ENCODE peak calls at places on chromosome 19, in eight cellular contexts. C is AG04449, G is sigmoid colon, B is brain microvascular endothelial cell, O is Peyer's patch, I is lower leg skin, P is testis, J is cardiac fibroblast. K is an unnamed sample.

GRCh38 chr19:2268861-2269243 is 12.6 kb upstream of the JSRP1 start:
- DNase-seq in C (no peak), G (no peak), B (no peak), O (no peak), I (no peak), P (no peak), J (no peak), K (no peak)

GRCh38 chr19:38665950-38666661 is 18.7 kb downstream of the ACTN4 start:
- DNase-seq in C (no peak), G (peak), B (no peak), O (no peak), I (peak), P (no peak), J (peak), K (peak)

GRCh38 chr19:58046856-58047255 is 12.2 kb upstream of the ZNF135 start:
- DNase-seq in C (no peak), G (no peak), B (no peak), O (no peak), I (no peak), P (no peak), J (no peak), K (no peak)

GRCh38 chr19:2315818-2316353 is 7.9 kb upstream of the LINGO3 start:
- DNase-seq in C (no peak), G (peak), B (peak), O (peak), I (no peak), P (peak), J (peak), K (peak)

GRCh38 chr19:39032164-39032918 is at the start of gene FBXO27:
- DNase-seq in C (no peak), G (no peak), B (no peak), O (peak), I (peak), P (peak), J (peak), K (no peak)

GRCh38 chr19:13181747-13182388 is 31.7 kb downstream of the IER2 start:
- DNase-seq in C (no peak), G (peak), B (peak), O (peak), I (no peak), P (peak), J (peak), K (peak)

GRCh38 chr19:1495799-1496713 is 5.1 kb downstream of the REEP6 start:
- DNase-seq in C (no peak), G (no peak), B (no peak), O (no peak), I (no peak), P (no peak), J (no peak), K (no peak)

GRCh38 chr19:41351339-41352245 is 2.1 kb downstream of the TGFB1 start:
- DNase-seq in C (no peak), G (peak), B (peak), O (peak), I (peak), P (peak), J (peak), K (peak)

GRCh38 chr19:55156202-55157063 is 1.1 kb downstream of the TNNI3 start:
- DNase-seq in C (no peak), G (no peak), B (peak), O (peak), I (peak), P (peak), J (no peak), K (no peak)

GRCh38 chr19:16896098-16896912 is 7.5 kb downstream of the F2RL3 start:
- DNase-seq in C (no peak), G (no peak), B (no peak), O (no peak), I (no peak), P (peak), J (no peak), K (no peak)

GRCh38 chr19:30648321-30648720 is 276.1 kb downstream of the ZNF536 start:
- DNase-seq in C (no peak), G (no peak), B (no peak), O (no peak), I (peak), P (no peak), J (peak), K (no peak)

GRCh38 chr19:4861147-4861546 is 6.3 kb downstream of the PLIN3 start:
- DNase-seq in C (no peak), G (no peak), B (no peak), O (peak), I (peak), P (no peak), J (no peak), K (no peak)

GRCh38 chr19:50661087-50661486 is 11.8 kb downstream of the C19orf81 start:
- DNase-seq in C (no peak), G (no peak), B (no peak), O (no peak), I (no peak), P (no peak), J (no peak), K (no peak)

GRCh38 chr19:50664204-50664603 is 15.0 kb downstream of the C19orf81 start:
- DNase-seq in C (no peak), G (no peak), B (no peak), O (no peak), I (no peak), P (no peak), J (no peak), K (no peak)

GRCh38 chr19:50661675-50662441 is 12.6 kb downstream of the C19orf81 start:
- DNase-seq in C (no peak), G (no peak), B (no peak), O (no peak), I (no peak), P (no peak), J (no peak), K (no peak)

GRCh38 chr19:50662442-50663279 is 13.4 kb downstream of the C19orf81 start:
- DNase-seq in C (no peak), G (no peak), B (no peak), O (no peak), I (no peak), P (no peak), J (no peak), K (no peak)

GRCh38 chr19:50663280-50663790 is 14.1 kb downstream of the C19orf81 start:
- DNase-seq in C (no peak), G (no peak), B (no peak), O (no peak), I (no peak), P (no peak), J (no peak), K (no peak)
- TF ChIP-seq CTCF in C (no peak), G (no peak), B (peak), O (no peak), I (no peak), P (no peak), J (peak), K (no peak)

DNA sequence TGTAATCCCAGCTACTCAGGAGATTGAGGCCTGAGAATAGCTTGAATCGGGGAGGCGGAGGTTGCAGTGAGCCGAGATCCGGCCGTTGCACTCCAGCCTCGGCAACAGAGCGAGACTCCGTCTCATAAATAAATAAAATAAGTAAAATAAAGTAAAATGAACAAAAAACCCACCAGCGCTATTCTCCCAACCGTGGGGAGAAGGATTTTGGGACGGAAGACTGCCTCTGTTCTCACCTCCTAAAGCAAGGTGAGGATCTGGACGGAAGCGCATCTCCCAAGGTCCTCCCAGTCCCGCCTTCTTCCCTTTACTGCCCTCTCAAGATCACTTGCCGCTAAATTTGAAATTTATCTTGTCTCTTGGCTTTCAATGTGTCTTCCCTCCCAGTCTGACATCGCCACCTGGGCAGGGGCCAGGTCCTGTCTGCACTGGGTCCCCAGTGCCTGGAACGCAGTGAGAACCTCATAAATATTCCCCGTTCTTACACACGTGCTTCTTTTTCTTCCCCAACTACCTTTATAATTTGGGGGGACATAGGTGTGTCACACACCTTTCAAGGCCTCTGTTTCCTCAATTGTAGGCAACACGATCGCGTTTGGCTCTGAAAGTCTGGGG is 1.2 kb upstream of the DNAJB1 start:
- DNase-seq in C (no peak), G (no peak), B (no peak), O (no peak), I (no peak), P (no peak), J (no peak), K (no peak)
- H3K4me3 ChIP-seq in C (no peak), G (no peak), B (no peak), O (peak), I (no peak), P (peak), J (no peak), K (no peak)

GRCh38 chr19:7924651-7925170 is 1.2 kb downstream of the CTXN1 start:
- DNase-seq in C (no peak), G (no peak), B (no peak), O (no peak), I (no peak), P (no peak), J (no peak), K (no peak)

GRCh38 chr19:7927605-7928333 is 1.8 kb upstream of the CTXN1 start:
- DNase-seq in C (no peak), G (no peak), B (no peak), O (peak), I (no peak), P (no peak), J (no peak), K (no peak)

GRCh38 chr19:7926727-7927604 is 1.0 kb upstream of the CTXN1 start:
- DNase-seq in C (no peak), G (no peak), B (no peak), O (no peak), I (no peak), P (no peak), J (no peak), K (no peak)

GRCh38 chr19:7925171-7925837 is 631 bp downstream of the CTXN1 start:
- DNase-seq in C (no peak), G (peak), B (peak), O (peak), I (peak), P (peak), J (peak), K (peak)

GRCh38 chr19:7926021-7926726 is at the start of gene CTXN1:
- DNase-seq in C (no peak), G (peak), B (no peak), O (peak), I (no peak), P (peak), J (peak), K (peak)
- TF ChIP-seq CTCF in C (no peak), G (no peak), B (peak), O (no peak), I (no peak), P (peak), J (no peak), K (peak)

GRCh38 chr19:45514376-45515051 is 7.2 kb downstream of the VASP start:
- DNase-seq in C (no peak), G (no peak), B (no peak), O (peak), I (no peak), P (no peak), J (no peak), K (no peak)
- H3K4me3 ChIP-seq in C (no peak), G (no peak), B (no peak), O (peak), I (no peak), P (no peak), J (no peak), K (no peak)